ENCODE peak calls at places on chromosome 7, in six cellular contexts. R is WERI-Rb-1, S is T-helper 17 cell, K is A549, A is lung, Q is SK-N-MC. E is an unnamed sample.
A peak's percentile ranks its signal among the peaks of the same experiment; 100 is the strongest.

GRCh38 chr7:133070562-133070961 is 11.3 kb downstream of the CHCHD3 start:
- DNase-seq in R (peak; percentile 46), S (no peak), K (no peak), A (no peak), Q (no peak), E (no peak)

GRCh38 chr7:115005241-115005640 is 83.3 kb downstream of the MDFIC start:
- DNase-seq in R (no peak), S (no peak), K (no peak), A (no peak), Q (no peak), E (no peak)

GRCh38 chr7:17244786-17245185 is 53.7 kb upstream of the AHR start:
- DNase-seq in R (no peak), S (no peak), K (no peak), A (no peak), Q (no peak), E (no peak)

GRCh38 chr7:116633131-116633988 is 38.6 kb upstream of the MET start:
- DNase-seq in R (no peak), S (no peak), K (no peak), A (no peak), Q (no peak), E (peak; percentile 54)

GRCh38 chr7:22811746-22812280 is 10.8 kb downstream of the TOMM7 start:
- DNase-seq in R (no peak), S (no peak), K (no peak), A (no peak), Q (no peak), E (no peak)

GRCh38 chr7:21550821-21551531 is 8.1 kb downstream of the DNAH11 start:
- DNase-seq in R (no peak), S (no peak), K (no peak), A (no peak), Q (no peak), E (no peak)

GRCh38 chr7:110573862-110574528 is 516.9 kb upstream of the LRRN3 start:
- DNase-seq in R (no peak), S (no peak), K (peak; percentile 32), A (no peak), Q (no peak), E (no peak)

GRCh38 chr7:93279541-93279940 is 47.4 kb downstream of the VPS50 start:
- DNase-seq in R (no peak), S (no peak), K (no peak), A (no peak), Q (no peak), E (no peak)

GRCh38 chr7:127478040-127478386 is 85.5 kb upstream of the ZNF800 start:
- DNase-seq in R (no peak), S (no peak), K (no peak), A (no peak), Q (no peak), E (no peak)

GRCh38 chr7:116811768-116812167 is 50.6 kb upstream of the CAPZA2 start:
- DNase-seq in R (no peak), S (no peak), K (no peak), A (no peak), Q (no peak), E (no peak)

GRCh38 chr7:134284952-134285351 is 31.8 kb downstream of the SLC35B4 start:
- DNase-seq in R (no peak), S (no peak), K (no peak), A (no peak), Q (no peak), E (no peak)

GRCh38 chr7:44078521-44078920 is 3.8 kb downstream of the POLM start:
- DNase-seq in R (peak; percentile 31), S (no peak), K (no peak), A (no peak), Q (no peak), E (no peak)

GRCh38 chr7:66899552-66900280 is 21.3 kb upstream of the TMEM248 start:
- DNase-seq in R (peak; percentile 55), S (no peak), K (no peak), A (no peak), Q (no peak), E (no peak)

GRCh38 chr7:93016085-93016471 is 101.7 kb downstream of the SAMD9 start:
- DNase-seq in R (peak; percentile 36), S (no peak), K (no peak), A (no peak), Q (no peak), E (no peak)

GRCh38 chr7:143052041-143052440 is at the start of gene OR6V1:
- DNase-seq in R (no peak), S (no peak), K (no peak), A (no peak), Q (no peak), E (no peak)

GRCh38 chr7:108368466-108368865 is 87.8 kb downstream of the NRCAM start:
- DNase-seq in R (no peak), S (no peak), K (no peak), A (no peak), Q (no peak), E (no peak)

DNA sequence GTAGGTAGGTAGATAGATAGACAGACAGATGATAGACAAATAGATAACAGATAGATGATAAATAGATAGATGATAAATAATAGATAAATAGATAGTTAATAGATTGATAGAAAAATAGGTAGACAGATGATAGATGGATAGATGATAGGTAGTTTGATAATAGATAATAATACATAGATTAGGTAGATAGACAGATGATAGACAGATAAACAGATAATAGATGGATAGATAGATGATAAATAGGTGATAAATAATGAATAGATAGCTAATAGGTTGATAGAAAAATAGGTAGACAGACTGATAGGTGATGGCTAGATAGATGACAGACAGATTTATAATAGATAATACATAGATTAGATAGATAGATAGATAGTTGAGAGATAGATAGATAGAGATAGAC is 350.5 kb upstream of the DPP6 start:
- DNase-seq in R (no peak), S (no peak), K (no peak), A (no peak), Q (no peak), E (no peak)
- H3K9me3 ChIP-seq in R (no peaks in the 10 kb centered on the region), S (no peaks in the 10 kb centered on the region), K (no peaks in the 10 kb centered on the region), A (peaks cover 3% of the 10 kb centered on the region), Q (no peaks in the 10 kb centered on the region), E (peaks cover 5% of the 10 kb centered on the region)

GRCh38 chr7:157580324-157580723 is 243.5 kb downstream of the DNAJB6 start:
- DNase-seq in R (no peak), S (no peak), K (no peak), A (no peak), Q (no peak), E (no peak)

GRCh38 chr7:157579425-157579824 is 242.6 kb downstream of the DNAJB6 start:
- DNase-seq in R (no peak), S (no peak), K (no peak), A (no peak), Q (no peak), E (no peak)

GRCh38 chr7:157585113-157585861 is 248.5 kb downstream of the DNAJB6 start:
- DNase-seq in R (no peak), S (no peak), K (no peak), A (no peak), Q (no peak), E (no peak)

GRCh38 chr7:157584420-157584819 is 247.6 kb downstream of the DNAJB6 start:
- DNase-seq in R (no peak), S (no peak), K (no peak), A (no peak), Q (no peak), E (no peak)

GRCh38 chr7:157581740-157582139 is 244.9 kb downstream of the DNAJB6 start:
- DNase-seq in R (no peak), S (no peak), K (no peak), A (no peak), Q (no peak), E (no peak)
- H3K9me3 ChIP-seq in R (no peaks in the 10 kb centered on the region), S (no peaks in the 10 kb centered on the region), K (no peaks in the 10 kb centered on the region), A (no peaks in the 10 kb centered on the region), Q (no peaks in the 10 kb centered on the region), E (no peaks in the 10 kb centered on the region)

DNA sequence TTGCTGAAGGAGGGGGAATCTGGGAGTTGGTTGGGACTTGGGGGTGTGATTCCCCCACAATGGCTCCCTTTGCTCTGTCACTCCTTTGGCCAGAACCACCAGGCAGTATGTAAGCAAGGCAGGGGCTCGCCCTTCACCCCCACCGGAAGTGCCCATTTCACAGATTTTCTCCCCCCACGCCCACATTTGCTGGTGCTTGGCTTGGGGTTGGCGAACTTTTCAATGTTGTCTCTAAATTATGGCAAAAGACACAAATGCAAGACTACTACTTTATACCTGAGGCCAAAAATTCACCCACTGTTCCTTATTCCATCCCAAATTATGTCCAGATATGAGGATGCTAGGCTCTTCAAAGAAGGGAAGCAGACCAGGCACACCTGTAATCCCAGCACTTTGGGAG is 24.5 kb downstream of the RBAK start:
- DNase-seq in R (no peak), S (no peak), K (no peak), A (no peak), Q (no peak), E (no peak)
- H3K9me3 ChIP-seq in R (peaks cover 14% of the 10 kb centered on the region), S (peaks cover 26% of the 10 kb centered on the region), K (peaks cover 72% of the 10 kb centered on the region), A (peaks cover 15% of the 10 kb centered on the region), Q (peaks cover 27% of the 10 kb centered on the region), E (peaks cover 69% of the 10 kb centered on the region)

GRCh38 chr7:157846281-157846680 is 509.5 kb downstream of the DNAJB6 start:
- DNase-seq in R (no peak), S (no peak), K (no peak), A (no peak), Q (no peak), E (no peak)
- H3K9me3 ChIP-seq in R (no peaks in the 10 kb centered on the region), S (no peaks in the 10 kb centered on the region), K (no peaks in the 10 kb centered on the region), A (no peaks in the 10 kb centered on the region), Q (no peaks in the 10 kb centered on the region), E (no peaks in the 10 kb centered on the region)

GRCh38 chr7:157974678-157975230 is 612.9 kb downstream of the PTPRN2 start:
- DNase-seq in R (no peak), S (no peak), K (no peak), A (no peak), Q (no peak), E (no peak)

GRCh38 chr7:157977306-157977705 is 610.3 kb downstream of the PTPRN2 start:
- DNase-seq in R (no peak), S (no peak), K (no peak), A (no peak), Q (no peak), E (no peak)

GRCh38 chr7:157976406-157976805 is 611.2 kb downstream of the PTPRN2 start:
- DNase-seq in R (no peak), S (no peak), K (no peak), A (no peak), Q (no peak), E (no peak)

GRCh38 chr7:157973971-157974677 is 613.5 kb downstream of the PTPRN2 start:
- DNase-seq in R (no peak), S (no peak), K (no peak), A (no peak), Q (no peak), E (no peak)

DNA sequence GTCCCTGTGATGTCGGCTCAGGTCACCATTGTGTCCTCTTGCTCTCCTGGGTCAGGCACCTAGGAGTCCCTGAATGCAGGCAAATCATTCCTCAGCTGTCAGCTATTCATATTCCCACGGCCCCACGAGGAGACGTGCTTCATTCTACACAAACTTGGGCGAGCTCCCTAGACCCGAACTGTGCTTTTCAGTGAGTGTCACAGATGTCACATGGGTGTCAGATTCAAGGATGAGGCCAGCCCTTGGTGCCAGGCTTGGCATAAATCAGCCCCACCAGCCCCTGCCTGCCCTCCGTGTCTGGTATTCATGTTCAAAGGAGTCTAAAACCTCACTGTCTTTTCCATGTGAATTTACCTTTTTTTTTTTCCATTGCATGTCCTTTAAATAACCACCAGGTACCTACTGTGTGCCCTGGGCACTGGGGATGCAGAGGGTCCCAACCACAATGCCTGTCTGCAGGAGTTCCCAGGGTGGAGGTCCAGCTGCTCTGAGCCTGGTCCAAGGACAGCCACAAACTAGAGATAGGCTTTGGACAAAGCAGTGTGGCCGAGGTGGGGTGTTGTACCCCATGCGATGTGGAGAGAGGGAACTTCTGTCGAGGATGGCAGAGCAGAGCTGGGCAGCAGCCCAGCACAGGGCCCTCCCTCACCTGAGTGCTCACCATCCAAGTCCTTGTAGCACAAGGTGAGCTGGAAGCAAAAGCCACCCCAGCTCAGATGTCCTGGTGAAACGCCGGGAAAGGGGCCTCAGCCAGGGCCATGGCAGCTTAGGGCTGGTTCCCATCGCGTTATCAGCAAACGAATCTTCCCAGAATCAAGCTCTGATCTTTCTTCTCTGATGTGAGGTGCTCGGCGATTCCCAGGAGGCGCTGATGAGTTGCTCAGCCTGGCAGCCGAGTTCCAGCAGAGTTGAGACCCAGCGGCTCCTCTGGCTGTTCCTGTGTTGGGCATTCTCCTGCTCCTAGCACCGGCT is 611.9 kb downstream of the PTPRN2 start:
- DNase-seq in R (no peak), S (no peak), K (no peak), A (no peak), Q (no peak), E (no peak)
- H3K9me3 ChIP-seq in R (peaks cover 14% of the 10 kb centered on the region), S (no peaks in the 10 kb centered on the region), K (no peaks in the 10 kb centered on the region), A (no peaks in the 10 kb centered on the region), Q (no peaks in the 10 kb centered on the region), E (peaks cover 35% of the 10 kb centered on the region)